ENCODE peak calls at places on chromosomes 3 and 15, in six cellular contexts. One of them, this sample, is unnamed.

GRCh38 chr3:166304509-166305063 is 467.4 kb upstream of the BCHE start:
- DNase-seq in heart left ventricle: no peak
- DNase-seq in adrenal gland: no peak
- DNase-seq in lower leg skin: no peak
- DNase-seq in prostate gland: no peak
- DNase-seq in uterus: no peak
- DNase-seq in this sample: no peak

GRCh38 chr3:151213151-151213550 is 10.1 kb upstream of the GPR171 start:
- DNase-seq in prostate gland: no peak
- DNase-seq in heart left ventricle: no peak
- DNase-seq in adrenal gland: no peak
- DNase-seq in uterus: no peak
- DNase-seq in lower leg skin: no peak
- DNase-seq in this sample: no peak

GRCh38 chr3:140274429-140274828 is 339.4 kb downstream of the CLSTN2 start:
- DNase-seq in uterus: no peak
- DNase-seq in adrenal gland: no peak
- DNase-seq in prostate gland: no peak
- DNase-seq in heart left ventricle: no peak
- DNase-seq in lower leg skin: no peak
- DNase-seq in this sample: no peak

GRCh38 chr3:98602078-98602678 is 8.8 kb upstream of the CPOX start:
- DNase-seq in prostate gland: peak
- DNase-seq in heart left ventricle: peak
- DNase-seq in lower leg skin: no peak
- DNase-seq in uterus: peak
- DNase-seq in adrenal gland: peak
- DNase-seq in this sample: no peak

GRCh38 chr3:174253940-174254339 is 605.2 kb upstream of the NAALADL2 start:
- DNase-seq in prostate gland: no peak
- DNase-seq in heart left ventricle: no peak
- DNase-seq in lower leg skin: no peak
- DNase-seq in uterus: no peak
- DNase-seq in adrenal gland: no peak
- DNase-seq in this sample: no peak

GRCh38 chr15:50764331-50765201 is 940 bp downstream of the SPPL2A start:
- DNase-seq in uterus: no peak
- DNase-seq in prostate gland: no peak
- DNase-seq in heart left ventricle: no peak
- DNase-seq in adrenal gland: no peak
- DNase-seq in lower leg skin: peak
- DNase-seq in this sample: peak

GRCh38 chr3:138862924-138863775 is 28.4 kb upstream of the PIK3CB start:
- DNase-seq in lower leg skin: no peak
- DNase-seq in prostate gland: peak
- DNase-seq in heart left ventricle: no peak
- DNase-seq in adrenal gland: peak
- DNase-seq in uterus: no peak
- DNase-seq in this sample: no peak

GRCh38 chr3:71585891-71586809 is 2.6 kb upstream of the FOXP1 start:
- DNase-seq in lower leg skin: no peak
- DNase-seq in heart left ventricle: no peak
- DNase-seq in uterus: peak
- DNase-seq in prostate gland: peak
- DNase-seq in adrenal gland: no peak
- DNase-seq in this sample: no peak

GRCh38 chr15:55267401-55268053 is 22.1 kb downstream of the RAB27A start:
- DNase-seq in lower leg skin: no peak
- DNase-seq in heart left ventricle: peak
- DNase-seq in uterus: no peak
- DNase-seq in prostate gland: no peak
- DNase-seq in adrenal gland: peak
- DNase-seq in this sample: no peak

GRCh38 chr15:40439461-40440299 is 1.1 kb upstream of the BAHD1 start:
- DNase-seq in uterus: peak
- DNase-seq in adrenal gland: peak
- DNase-seq in prostate gland: no peak
- DNase-seq in lower leg skin: peak
- DNase-seq in heart left ventricle: peak
- DNase-seq in this sample: no peak

GRCh38 chr15:31032959-31033358 is 41.5 kb upstream of the MTMR10 start:
- DNase-seq in heart left ventricle: no peak
- DNase-seq in adrenal gland: no peak
- DNase-seq in lower leg skin: no peak
- DNase-seq in prostate gland: no peak
- DNase-seq in uterus: no peak
- DNase-seq in this sample: no peak

GRCh38 chr3:115420086-115420485 is 203.2 kb upstream of the GAP43 start:
- DNase-seq in adrenal gland: no peak
- DNase-seq in prostate gland: no peak
- DNase-seq in uterus: no peak
- DNase-seq in lower leg skin: no peak
- DNase-seq in heart left ventricle: no peak
- DNase-seq in this sample: no peak

GRCh38 chr3:50625879-50626182 is 8.9 kb downstream of the MAPKAPK3 start:
- DNase-seq in heart left ventricle: no peak
- DNase-seq in uterus: no peak
- DNase-seq in prostate gland: no peak
- DNase-seq in adrenal gland: no peak
- DNase-seq in lower leg skin: no peak
- DNase-seq in this sample: no peak

GRCh38 chr3:186511245-186511644 is 32.9 kb downstream of the CRYGS start:
- DNase-seq in lower leg skin: no peak
- DNase-seq in uterus: no peak
- DNase-seq in heart left ventricle: no peak
- DNase-seq in adrenal gland: no peak
- DNase-seq in prostate gland: no peak
- DNase-seq in this sample: no peak

GRCh38 chr3:151871639-151872468 is 1.6 kb upstream of the SUCNR1 start:
- DNase-seq in uterus: no peak
- DNase-seq in lower leg skin: no peak
- DNase-seq in prostate gland: no peak
- DNase-seq in heart left ventricle: peak
- DNase-seq in adrenal gland: no peak
- DNase-seq in this sample: no peak

GRCh38 chr3:189222927-189223706 is 51.3 kb downstream of the TPRG1 start:
- DNase-seq in lower leg skin: no peak
- DNase-seq in uterus: no peak
- DNase-seq in prostate gland: no peak
- DNase-seq in heart left ventricle: no peak
- DNase-seq in adrenal gland: no peak
- DNase-seq in this sample: no peak

GRCh38 chr3:192899540-192899982 is 18.1 kb downstream of the MB21D2 start:
- DNase-seq in adrenal gland: no peak
- DNase-seq in uterus: no peak
- DNase-seq in heart left ventricle: no peak
- DNase-seq in lower leg skin: no peak
- DNase-seq in prostate gland: no peak
- DNase-seq in this sample: no peak

GRCh38 chr3:31234143-31234542 is 298.6 kb upstream of the STT3B start:
- DNase-seq in adrenal gland: no peak
- DNase-seq in heart left ventricle: no peak
- DNase-seq in prostate gland: no peak
- DNase-seq in lower leg skin: no peak
- DNase-seq in uterus: no peak
- DNase-seq in this sample: no peak

GRCh38 chr15:68353418-68354145 is 76.0 kb downstream of the FEM1B start:
- DNase-seq in prostate gland: no peak
- DNase-seq in heart left ventricle: no peak
- DNase-seq in lower leg skin: no peak
- DNase-seq in adrenal gland: no peak
- DNase-seq in uterus: peak
- DNase-seq in this sample: no peak

GRCh38 chr15:68360716-68361115 is 71.2 kb downstream of the ITGA11 start:
- DNase-seq in uterus: no peak
- DNase-seq in heart left ventricle: no peak
- DNase-seq in prostate gland: no peak
- DNase-seq in adrenal gland: no peak
- DNase-seq in lower leg skin: no peak
- DNase-seq in this sample: no peak

GRCh38 chr15:68354268-68354667 is 76.7 kb downstream of the FEM1B start:
- DNase-seq in lower leg skin: no peak
- DNase-seq in uterus: no peak
- DNase-seq in prostate gland: no peak
- DNase-seq in adrenal gland: no peak
- DNase-seq in heart left ventricle: no peak
- DNase-seq in this sample: no peak

GRCh38 chr15:68354923-68355322 is 77.0 kb downstream of the ITGA11 start:
- DNase-seq in lower leg skin: no peak
- DNase-seq in prostate gland: no peak
- DNase-seq in adrenal gland: no peak
- DNase-seq in heart left ventricle: no peak
- DNase-seq in uterus: peak
- DNase-seq in this sample: no peak

DNA sequence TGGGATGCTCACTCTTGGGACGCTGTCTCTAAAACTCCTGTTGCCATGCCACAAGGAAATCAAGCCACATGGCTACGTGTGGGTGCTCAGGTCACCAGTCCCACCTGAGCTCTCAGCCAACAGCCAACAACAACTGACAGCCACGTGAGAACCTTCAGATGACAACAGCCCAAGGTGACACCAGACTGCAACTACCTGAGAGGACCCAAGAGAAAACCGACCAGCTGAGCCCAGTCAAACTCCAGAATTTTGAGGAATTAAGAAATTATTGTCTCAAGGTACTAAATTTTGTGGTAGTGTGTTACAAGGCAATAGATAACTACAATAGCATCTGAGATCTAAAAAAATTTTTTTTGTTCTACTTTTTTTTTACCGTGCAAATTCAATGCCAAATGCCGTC is 75.2 kb downstream of the ITGA11 start:
- DNase-seq in adrenal gland: no peak
- DNase-seq in heart left ventricle: no peak
- DNase-seq in uterus: no peak
- DNase-seq in lower leg skin: no peak
- DNase-seq in prostate gland: no peak
- DNase-seq in this sample: no peak
- TF ChIP-seq POLR2A in adrenal gland: no peak
- TF ChIP-seq POLR2A in heart left ventricle: no peak
- TF ChIP-seq POLR2A in uterus: no peak
- TF ChIP-seq POLR2A in lower leg skin: no peak
- TF ChIP-seq POLR2A in prostate gland: no peak
- TF ChIP-seq POLR2A in this sample: no peak

DNA sequence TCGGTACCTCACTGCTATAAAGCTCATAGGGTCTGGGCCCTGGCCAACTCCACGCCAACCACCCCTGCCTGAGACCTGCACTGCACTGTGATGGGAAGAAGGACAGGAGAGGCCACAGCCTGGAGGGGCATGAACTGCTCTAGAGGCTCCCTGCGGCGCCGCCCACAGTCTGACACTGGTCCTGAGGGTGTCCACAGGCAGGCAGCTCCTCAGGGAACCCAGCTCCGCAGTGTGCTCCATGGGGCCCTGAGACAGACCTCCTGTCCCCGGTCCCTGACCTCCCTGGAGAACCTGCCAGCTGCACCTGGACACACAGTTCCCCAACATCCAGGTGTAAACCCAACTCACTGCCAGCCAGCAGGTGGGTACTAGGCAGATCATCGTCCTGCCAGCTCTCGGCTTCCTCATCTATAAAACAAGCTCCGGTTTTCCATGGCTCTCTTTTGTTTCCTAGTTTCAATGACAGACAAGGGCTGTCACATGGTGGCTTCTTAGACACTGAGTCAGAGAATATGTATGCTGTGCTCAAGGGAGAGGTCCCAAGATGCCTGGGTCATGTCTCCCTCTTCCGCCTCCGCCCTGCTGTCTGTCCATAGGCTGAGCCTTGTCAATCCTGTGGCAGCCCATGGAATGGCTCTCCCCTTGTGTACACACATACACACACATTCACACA is 5.1 kb upstream of the HAPLN3 start:
- DNase-seq in lower leg skin: no peak
- DNase-seq in adrenal gland: no peak
- DNase-seq in uterus: no peak
- DNase-seq in heart left ventricle: no peak
- DNase-seq in prostate gland: no peak
- DNase-seq in this sample: no peak
- TF ChIP-seq POLR2A in lower leg skin: no peak
- TF ChIP-seq POLR2A in adrenal gland: no peak
- TF ChIP-seq POLR2A in uterus: no peak
- TF ChIP-seq POLR2A in heart left ventricle: no peak
- TF ChIP-seq POLR2A in prostate gland: no peak
- TF ChIP-seq POLR2A in this sample: no peak

DNA sequence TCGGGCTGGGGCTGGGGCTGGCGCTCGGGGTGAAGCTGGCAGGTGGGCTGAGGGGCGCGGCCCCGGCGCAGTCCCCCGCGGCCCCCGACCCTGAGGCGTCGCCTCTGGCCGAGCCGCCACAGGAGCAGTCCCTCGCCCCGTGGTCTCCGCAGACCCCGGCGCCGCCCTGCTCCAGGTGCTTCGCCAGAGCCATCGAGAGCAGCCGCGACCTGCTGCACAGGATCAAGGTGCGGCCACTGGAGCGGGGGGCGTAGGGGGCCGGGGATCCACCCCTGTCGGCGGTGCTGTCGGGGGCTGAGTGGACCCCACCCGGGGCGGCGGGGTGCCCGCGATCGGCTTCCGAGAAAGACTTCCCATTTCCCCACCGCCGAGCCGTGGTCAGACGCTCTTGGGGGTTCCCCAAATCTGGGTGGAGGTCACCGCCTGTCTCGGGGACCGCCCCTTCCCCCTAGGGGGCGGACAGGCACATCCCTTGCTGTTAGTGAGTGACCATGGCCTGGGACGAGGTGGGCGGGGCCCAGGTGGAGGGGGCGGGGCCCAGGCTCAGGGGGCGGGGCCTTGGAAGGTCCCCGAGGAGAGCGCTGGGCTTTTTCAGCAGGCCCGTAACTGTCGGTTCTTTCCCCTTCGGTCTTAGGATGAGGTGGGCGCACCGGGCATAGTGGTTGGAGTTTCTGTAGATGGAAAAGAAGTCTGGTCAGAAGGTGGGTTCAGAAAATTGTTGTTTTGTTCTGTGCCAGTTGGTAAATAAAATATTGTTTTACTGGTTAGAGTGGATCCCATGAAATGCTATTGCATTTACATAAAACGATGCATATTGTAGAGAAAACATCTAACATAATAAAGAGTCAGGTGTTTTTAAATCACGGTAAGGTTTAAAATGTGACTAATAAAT is 587 bp downstream of the LACTB start:
- DNase-seq in heart left ventricle: peak
- DNase-seq in lower leg skin: peak
- DNase-seq in adrenal gland: peak
- DNase-seq in uterus: peak
- DNase-seq in prostate gland: peak
- DNase-seq in this sample: peak
- TF ChIP-seq POLR2A in heart left ventricle: no peak
- TF ChIP-seq POLR2A in lower leg skin: no peak
- TF ChIP-seq POLR2A in adrenal gland: no peak
- TF ChIP-seq POLR2A in uterus: no peak
- TF ChIP-seq POLR2A in prostate gland: no peak
- TF ChIP-seq POLR2A in this sample: no peak

GRCh38 chr15:80855206-80855605 is 76.0 kb downstream of the CEMIP start:
- DNase-seq in uterus: no peak
- DNase-seq in adrenal gland: no peak
- DNase-seq in lower leg skin: no peak
- DNase-seq in heart left ventricle: no peak
- DNase-seq in prostate gland: no peak
- DNase-seq in this sample: no peak
- TF ChIP-seq POLR2A in uterus: no peak
- TF ChIP-seq POLR2A in adrenal gland: no peak
- TF ChIP-seq POLR2A in lower leg skin: no peak
- TF ChIP-seq POLR2A in heart left ventricle: no peak
- TF ChIP-seq POLR2A in prostate gland: no peak
- TF ChIP-seq POLR2A in this sample: no peak

This sample was measured in GM12891.